ENCODE peak calls at places on chromosomes 5 and 9, in five cellular contexts. O is HCT116, D is K562, W is H1, A is GM12878. R is an unnamed sample.

GRCh38 chr9:12775963-12776774 is 1.3 kb downstream of the LURAP1L start:
- DNase-seq in O (peak; percentile 57), W (peak; percentile 49), A (no peak), D (peak; percentile 14), R (peak; percentile 88)

GRCh38 chr5:139837711-139838380 is 42.2 kb downstream of the PSD2 start:
- DNase-seq in W (no peak), A (no peak), D (no peak), O (no peak), R (no peak)

GRCh38 chr9:87613265-87614111 is 112.4 kb upstream of the CTSL start:
- DNase-seq in A (peak; percentile 21), D (no peak), W (no peak), O (no peak), R (peak; percentile 96)

GRCh38 chr9:131406567-131407436 is 12.9 kb downstream of the PRRC2B start:
- DNase-seq in A (no peak), O (no peak), D (peak; percentile 8), W (no peak), R (no peak)

GRCh38 chr9:107214915-107215314 is 68.2 kb upstream of the RAD23B start:
- DNase-seq in D (no peak), O (no peak), W (no peak), A (no peak), R (no peak)

GRCh38 chr5:170302729-170303501 is 5.3 kb upstream of the LCP2 start:
- DNase-seq in A (peak; percentile 68), W (no peak), O (no peak), D (peak; percentile 28), R (no peak)

GRCh38 chr9:3880851-3881250 is 355.1 kb upstream of the RFX3 start:
- DNase-seq in D (no peak), A (no peak), O (no peak), W (no peak), R (no peak)

GRCh38 chr5:150001660-150002493 is 1.3 kb downstream of the HMGXB3 start:
- DNase-seq in O (peak; percentile 48), A (peak; percentile 56), D (peak; percentile 39), W (no peak), R (peak; percentile 77)

GRCh38 chr5:2864515-2864914 is 113.0 kb upstream of the IRX2 start:
- DNase-seq in W (no peak), A (no peak), D (no peak), O (no peak), R (no peak)

GRCh38 chr9:127884427-127884911 is 7.0 kb upstream of the AK1 start:
- DNase-seq in D (no peak), W (no peak), A (no peak), O (no peak), R (no peak)

GRCh38 chr5:92916036-92916435 is 665.0 kb downstream of the NR2F1-AS1 start:
- DNase-seq in A (no peak), O (no peak), W (no peak), D (no peak), R (peak; percentile 44)

GRCh38 chr9:27703591-27703990 is 130.3 kb upstream of the C9orf72 start:
- DNase-seq in W (no peak), O (no peak), D (no peak), A (no peak), R (no peak)

GRCh38 chr5:143657814-143658395 is 154.1 kb upstream of the HMHB1 start:
- DNase-seq in O (no peak), D (no peak), W (no peak), A (no peak), R (peak; percentile 50)

GRCh38 chr9:134210908-134211810 is 46.8 kb upstream of the RNU6ATAC start:
- DNase-seq in O (no peak), A (no peak), W (no peak), D (no peak), R (no peak)

GRCh38 chr9:121686930-121687541 is 35.6 kb downstream of the DAB2IP start:
- DNase-seq in W (no peak), D (peak; percentile 80), A (peak; percentile 8), O (peak; percentile 43), R (peak; percentile 63)

GRCh38 chr5:124457901-124458300 is 288.5 kb downstream of the ZNF608 start:
- DNase-seq in D (no peak), W (no peak), A (no peak), O (no peak), R (no peak)

GRCh38 chr5:72079288-72079687 is 28.0 kb upstream of the MAP1B start:
- DNase-seq in W (no peak), A (no peak), O (no peak), D (no peak), R (no peak)

GRCh38 chr9:93098236-93098946 is 2.4 kb downstream of the CARD19 start:
- DNase-seq in D (no peak), A (no peak), O (peak; percentile 65), W (no peak), R (peak; percentile 68)
- TF ChIP-seq POLR2AphosphoS5 in D (no peak), A (no peak), O (peak; percentile 50), W (no peak), R (no peak)

GRCh38 chr5:145991044-145991575 is 54.7 kb downstream of the SH3RF2 start:
- DNase-seq in W (no peak), D (no peak), A (no peak), O (no peak), R (no peak)
- TF ChIP-seq SRF in W (no peak), D (no peak), A (no peak), O (no peak), R (no peak)

GRCh38 chr9:70409800-70410199 is 4.7 kb downstream of the KLF9 start:
- DNase-seq in D (no peak), W (no peak), A (no peak), O (no peak), R (no peak)

GRCh38 chr9:70411930-70412677 is 2.4 kb downstream of the KLF9 start:
- DNase-seq in D (peak; percentile 60), W (peak; percentile 31), A (peak; percentile 51), O (peak; percentile 27), R (peak; percentile 81)

GRCh38 chr9:70412678-70413426 is 1.6 kb downstream of the KLF9 start:
- DNase-seq in A (no peak), W (no peak), D (peak; percentile 44), O (no peak), R (peak; percentile 37)

GRCh38 chr9:70410368-70410767 is 4.1 kb downstream of the KLF9 start:
- DNase-seq in W (no peak), A (no peak), D (no peak), O (no peak), R (no peak)

DNA sequence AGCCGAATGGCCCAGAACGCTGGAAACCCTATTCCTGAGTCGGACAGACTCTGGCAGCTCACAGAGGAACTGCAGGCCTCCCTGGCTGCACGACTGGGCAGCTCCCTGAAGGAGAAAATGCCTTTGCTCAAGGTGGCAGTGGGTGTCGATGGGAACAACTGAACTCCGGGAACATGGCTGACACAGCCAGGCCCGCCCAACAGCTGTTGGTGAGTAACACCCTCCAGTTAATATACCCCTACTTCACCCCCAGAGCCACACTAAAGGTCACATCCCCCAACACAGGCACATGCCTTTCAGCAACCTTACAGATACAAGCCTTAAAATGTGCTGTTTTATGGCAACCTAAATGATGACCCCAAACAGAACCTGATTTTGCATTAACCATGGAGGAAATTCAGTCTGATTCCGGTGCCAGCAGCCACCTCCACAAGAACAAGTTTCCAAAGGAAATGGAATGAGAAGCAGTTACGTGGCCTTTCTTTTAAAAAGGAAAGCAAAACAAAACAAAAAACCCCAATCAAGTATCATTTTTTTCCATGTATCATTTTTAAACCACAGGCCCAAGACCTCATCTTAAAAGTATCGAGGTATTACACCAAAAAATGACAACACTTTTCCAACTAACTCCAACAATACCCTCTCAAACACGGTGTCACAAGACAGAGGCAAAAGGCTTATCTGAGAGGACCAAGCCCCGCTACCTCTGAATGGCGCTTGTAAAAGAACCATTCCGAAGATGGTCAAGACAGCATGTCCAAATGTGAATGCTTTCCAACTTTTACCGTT is 3.1 kb downstream of the KLF9 start:
- DNase-seq in A (no peak), O (no peak), D (peak; percentile 19), W (no peak), R (peak; percentile 9)
- TF ChIP-seq POLR2AphosphoS5 in A (no peak), O (no peak), D (no peak), W (no peak), R (no peak)

GRCh38 chr9:125983681-125984080 is 236.5 kb downstream of the PBX3 start:
- DNase-seq in D (no peak), O (no peak), A (no peak), W (no peak), R (no peak)

GRCh38 chr9:125984461-125984860 is 237.3 kb downstream of the PBX3 start:
- DNase-seq in W (no peak), A (no peak), O (no peak), D (no peak), R (no peak)

GRCh38 chr9:125985142-125985997 is 238.2 kb downstream of the PBX3 start:
- DNase-seq in A (no peak), D (no peak), W (no peak), O (no peak), R (no peak)

GRCh38 chr9:125985998-125986655 is 239.0 kb downstream of the PBX3 start:
- DNase-seq in D (no peak), O (no peak), W (no peak), A (no peak), R (no peak)

GRCh38 chr9:125982798-125983406 is 235.7 kb downstream of the PBX3 start:
- DNase-seq in D (no peak), O (no peak), A (no peak), W (no peak), R (no peak)
- TF ChIP-seq SRF in D (no peak), O (no peak), A (no peak), W (no peak), R (no peak)

GRCh38 chr5:37979559-37979958 is 139.7 kb upstream of the GDNF start:
- DNase-seq in D (no peak), W (no peak), A (no peak), O (no peak), R (no peak)
- TF ChIP-seq POLR2AphosphoS5 in D (no peak), W (no peak), A (no peak), O (no peak), R (no peak)

R was measured in HepG2.